ENCODE peak calls at places on chromosome 6, in four cellular contexts. B is head of caudate nucleus; U is stromal cell of bone marrow; A is effector memory CD4-positive, alpha-beta T cell. O is an unnamed sample.

GRCh38 chr6:15712813-15713212 is 50.0 kb upstream of the DTNBP1 start:
- DNase-seq in B (no peak), U (no peak), A (no peak), O (no peak)

GRCh38 chr6:4128748-4129147 is 6.6 kb downstream of the ECI2 start:
- DNase-seq in B (no peak), U (no peak), A (no peak), O (no peak)

GRCh38 chr6:168343239-168344167 is 23.9 kb upstream of the DACT2 start:
- DNase-seq in B (no peak), U (no peak), A (no peak), O (peak)

GRCh38 chr6:44776344-44776743 is 388.8 kb downstream of the CDC5L start:
- DNase-seq in B (no peak), U (no peak), A (no peak), O (no peak)

GRCh38 chr6:72809701-72810379 is 188.0 kb downstream of the KCNQ5 start:
- DNase-seq in B (no peak), U (no peak), A (no peak), O (no peak)

GRCh38 chr6:129567374-129567773 is 142.6 kb downstream of the ARHGAP18 start:
- DNase-seq in B (peak), U (no peak), A (no peak), O (no peak)

GRCh38 chr6:109662192-109662591 is 28.8 kb downstream of the AK9 start:
- DNase-seq in B (no peak), U (no peak), A (no peak), O (no peak)

GRCh38 chr6:97497713-97498331 is 214.8 kb upstream of the MMS22L start:
- DNase-seq in B (peak), U (peak), A (peak), O (no peak)

GRCh38 chr6:129212081-129212480 is 329.1 kb downstream of the LAMA2 start:
- DNase-seq in B (no peak), U (no peak), A (no peak), O (no peak)

GRCh38 chr6:96520039-96520850 is 1.4 kb upstream of the UFL1 start:
- DNase-seq in B (no peak), U (no peak), A (no peak), O (no peak)

GRCh38 chr6:157594292-157594691 is 213.3 kb downstream of the ZDHHC14 start:
- DNase-seq in B (no peak), U (no peak), A (no peak), O (peak)

GRCh38 chr6:87200469-87201174 is 45.3 kb downstream of the ZNF292 start:
- DNase-seq in B (no peak), U (no peak), A (no peak), O (no peak)

GRCh38 chr6:14276667-14277404 is 159.3 kb downstream of the CD83 start:
- DNase-seq in B (no peak), U (peak), A (no peak), O (peak)

GRCh38 chr6:165042912-165043311 is 266.5 kb downstream of the C6orf118 start:
- DNase-seq in B (no peak), U (no peak), A (no peak), O (no peak)

GRCh38 chr6:10801224-10801848 is 37.0 kb downstream of the MAK start:
- DNase-seq in B (peak), U (peak), A (peak), O (peak)

GRCh38 chr6:26532699-26533523 is 5.3 kb upstream of the HMGN4 start:
- DNase-seq in B (peak), U (peak), A (peak), O (peak)

GRCh38 chr6:131013495-131013894 is 49.5 kb downstream of the EPB41L2 start:
- DNase-seq in B (no peak), U (peak), A (no peak), O (no peak)

GRCh38 chr6:46704562-46704961 is 16.9 kb downstream of the TDRD6 start:
- DNase-seq in B (no peak), U (peak), A (no peak), O (no peak)

GRCh38 chr6:116120430-116120829 is 5.5 kb downstream of the COL10A1 start:
- DNase-seq in B (no peak), U (no peak), A (no peak), O (no peak)

GRCh38 chr6:34630040-34630439 is 66.5 kb downstream of the ILRUN start:
- DNase-seq in B (no peak), U (peak), A (no peak), O (no peak)

GRCh38 chr6:43972179-43972914 is 154.9 kb downstream of the MRPL14 start:
- DNase-seq in B (peak), U (peak), A (no peak), O (peak)

GRCh38 chr6:46510656-46511055 is 19.4 kb upstream of the RCAN2 start:
- DNase-seq in B (peak), U (peak), A (no peak), O (no peak)

GRCh38 chr6:131955876-131956275 is 4.7 kb upstream of the CCN2 start:
- DNase-seq in B (no peak), U (no peak), A (no peak), O (no peak)

GRCh38 chr6:12578097-12578496 is 138.5 kb upstream of the PHACTR1 start:
- DNase-seq in B (no peak), U (no peak), A (no peak), O (no peak)

GRCh38 chr6:113513086-113513485 is 344.1 kb upstream of the MARCKS start:
- DNase-seq in B (no peak), U (no peak), A (no peak), O (no peak)

O was measured in osteocyte.